ENCODE peak calls at places on chromosomes 1 and 21, in six cellular contexts. O, C, A, J, D and P are unnamed samples.

GRCh38 chr1:54754486-54755285 is 9.6 kb downstream of the PARS2 start:
- DNase-seq in O (no peak), C (no peak), A (no peak), J (no peak), D (no peak), P (no peak)

GRCh38 chr1:70090146-70090545 is 115.2 kb downstream of the LRRC40 start:
- DNase-seq in O (no peak), C (no peak), A (no peak), J (no peak), D (no peak), P (no peak)

GRCh38 chr1:153608742-153609584 is 4.0 kb downstream of the S100A16 start:
- DNase-seq in O (peak), C (no peak), A (peak), J (peak), D (no peak), P (peak)

GRCh38 chr21:38950388-38951094 is 144.8 kb downstream of the ETS2 start:
- DNase-seq in O (peak), C (no peak), A (no peak), J (no peak), D (no peak), P (no peak)

GRCh38 chr1:109319114-109319513 is 12.3 kb upstream of the MYBPHL start:
- DNase-seq in O (no peak), C (no peak), A (no peak), J (no peak), D (no peak), P (no peak)

GRCh38 chr1:33460947-33461629 is 11.4 kb upstream of the ZSCAN20 start:
- DNase-seq in O (no peak), C (no peak), A (peak), J (no peak), D (peak), P (no peak)

GRCh38 chr1:111856411-111857135 is 100.9 kb downstream of the DDX20 start:
- DNase-seq in O (no peak), C (no peak), A (peak), J (no peak), D (no peak), P (no peak)

GRCh38 chr1:35885961-35886558 is 3.1 kb downstream of the AGO1 start:
- DNase-seq in O (no peak), C (no peak), A (peak), J (no peak), D (no peak), P (peak)

GRCh38 chr1:215539803-215540575 is 27.1 kb upstream of the KCTD3 start:
- DNase-seq in O (no peak), C (no peak), A (peak), J (no peak), D (no peak), P (no peak)

GRCh38 chr1:165854101-165854845 is 26.9 kb downstream of the UCK2 start:
- DNase-seq in O (no peak), C (no peak), A (peak), J (no peak), D (peak), P (no peak)

GRCh38 chr1:12083766-12084165 is 20.7 kb downstream of the TNFRSF8 start:
- DNase-seq in O (no peak), C (no peak), A (no peak), J (no peak), D (no peak), P (no peak)

DNA sequence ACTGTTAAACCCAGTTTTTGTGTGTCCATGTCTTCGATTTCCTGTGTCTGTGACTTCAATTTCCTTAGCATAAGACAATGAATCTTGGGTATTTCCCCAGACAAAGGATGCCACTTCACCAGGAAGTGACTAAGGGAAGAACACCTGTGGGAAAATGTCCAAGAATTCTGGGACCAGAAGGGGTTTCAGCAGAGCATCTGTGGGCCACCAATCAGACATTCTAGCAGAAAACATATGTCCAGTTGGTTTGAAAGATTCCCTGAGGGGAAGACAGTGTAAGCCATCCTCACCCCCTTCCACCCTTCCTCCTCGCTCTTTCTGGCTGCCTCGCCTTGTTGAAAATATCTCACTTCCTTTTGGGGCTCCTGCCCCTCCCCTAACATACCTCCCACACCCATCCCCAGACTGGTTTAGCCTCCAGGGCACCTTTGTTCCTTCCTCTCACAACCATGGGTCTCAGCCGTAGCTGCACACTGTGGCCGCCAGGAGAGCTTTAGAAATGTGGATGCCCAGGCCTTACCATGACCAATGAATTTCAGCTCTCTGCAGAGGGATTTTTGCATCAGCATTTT is 25.5 kb upstream of the IFNAR1 start:
- DNase-seq in O (peak), C (no peak), A (no peak), J (no peak), D (peak), P (no peak)
- H3K4me3 ChIP-seq in O (no peak), C (no peak), A (no peak), J (no peak), D (no peak), P (no peak)

GRCh38 chr1:1613509-1614082 is 1.7 kb upstream of the MIB2 start:
- DNase-seq in O (no peak), C (no peak), A (no peak), J (no peak), D (no peak), P (no peak)
- H3K4me3 ChIP-seq in O (no peak), C (peak), A (no peak), J (peak), D (no peak), P (peak)

GRCh38 chr1:217133958-217134856 is 411.0 kb upstream of the ESRRG start:
- DNase-seq in O (no peak), C (no peak), A (no peak), J (no peak), D (no peak), P (peak)

GRCh38 chr1:217135569-217135915 is 412.3 kb upstream of the ESRRG start:
- DNase-seq in O (no peak), C (peak), A (no peak), J (no peak), D (no peak), P (no peak)

GRCh38 chr1:217135987-217136894 is 413.0 kb upstream of the ESRRG start:
- DNase-seq in O (no peak), C (peak), A (no peak), J (no peak), D (no peak), P (peak)

GRCh38 chr1:217136895-217137205 is 413.6 kb upstream of the ESRRG start:
- DNase-seq in O (no peak), C (no peak), A (no peak), J (no peak), D (no peak), P (no peak)

DNA sequence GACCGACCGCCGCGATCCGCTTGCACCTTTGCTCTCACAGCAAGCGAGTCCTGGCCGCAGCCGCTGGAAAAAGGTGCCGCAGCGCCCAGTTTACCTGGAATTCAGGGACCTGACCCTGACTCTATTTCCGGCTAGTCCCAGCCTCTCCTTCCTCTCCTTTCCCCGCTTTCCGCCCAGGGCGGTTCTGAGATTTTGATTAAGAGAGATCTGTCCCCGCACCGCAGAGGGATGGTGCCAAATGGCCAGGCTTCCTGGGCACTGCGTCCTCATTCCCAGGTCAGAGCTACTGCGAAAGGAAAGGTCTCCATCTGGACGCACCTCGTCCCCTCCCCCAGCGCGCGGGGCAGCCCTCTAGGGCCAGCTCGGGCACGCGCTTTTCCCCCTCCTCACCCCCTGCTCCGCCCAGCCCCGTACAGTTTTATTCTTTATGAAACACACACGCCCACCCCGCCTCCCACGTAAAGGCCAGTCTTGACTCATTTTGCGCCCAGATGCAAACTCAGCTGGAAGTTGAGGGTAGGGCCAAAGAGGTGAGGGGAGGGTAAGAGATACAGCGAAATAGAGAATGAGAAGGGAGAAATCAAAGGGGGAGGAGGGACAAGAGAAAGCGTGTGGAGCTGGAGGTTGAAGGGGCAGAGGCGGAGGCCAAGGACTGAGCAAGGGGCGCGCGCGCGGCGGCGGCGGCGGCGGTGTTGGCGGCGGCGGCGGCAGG is 411.8 kb upstream of the ESRRG start:
- DNase-seq in O (no peak), C (peak), A (peak), J (no peak), D (no peak), P (peak)
- H3K4me3 ChIP-seq in O (peak), C (peak), A (no peak), J (peak), D (no peak), P (peak)

DNA sequence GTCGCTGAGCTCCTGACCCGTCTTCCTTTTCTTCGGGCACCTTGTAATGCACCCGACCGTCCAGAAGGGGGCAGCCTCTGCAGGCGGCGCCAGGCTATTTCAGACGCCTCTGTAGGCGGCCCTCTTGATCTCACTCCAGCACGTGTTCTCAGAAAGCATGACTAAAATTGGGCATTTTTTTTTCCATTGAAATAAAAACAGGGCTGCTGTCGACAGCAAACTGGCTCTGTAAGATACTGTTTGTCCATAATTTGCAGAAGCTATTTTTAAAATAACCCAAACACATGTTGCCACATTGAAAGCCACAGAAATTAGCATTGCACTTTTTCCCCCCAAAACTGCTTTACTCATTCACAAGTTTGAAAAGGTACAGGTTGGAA is 78.0 kb downstream of the STUM start:
- DNase-seq in O (peak), C (peak), A (peak), J (peak), D (peak), P (peak)
- H3K4me3 ChIP-seq in O (no peak), C (no peak), A (no peak), J (no peak), D (no peak), P (no peak)

DNA sequence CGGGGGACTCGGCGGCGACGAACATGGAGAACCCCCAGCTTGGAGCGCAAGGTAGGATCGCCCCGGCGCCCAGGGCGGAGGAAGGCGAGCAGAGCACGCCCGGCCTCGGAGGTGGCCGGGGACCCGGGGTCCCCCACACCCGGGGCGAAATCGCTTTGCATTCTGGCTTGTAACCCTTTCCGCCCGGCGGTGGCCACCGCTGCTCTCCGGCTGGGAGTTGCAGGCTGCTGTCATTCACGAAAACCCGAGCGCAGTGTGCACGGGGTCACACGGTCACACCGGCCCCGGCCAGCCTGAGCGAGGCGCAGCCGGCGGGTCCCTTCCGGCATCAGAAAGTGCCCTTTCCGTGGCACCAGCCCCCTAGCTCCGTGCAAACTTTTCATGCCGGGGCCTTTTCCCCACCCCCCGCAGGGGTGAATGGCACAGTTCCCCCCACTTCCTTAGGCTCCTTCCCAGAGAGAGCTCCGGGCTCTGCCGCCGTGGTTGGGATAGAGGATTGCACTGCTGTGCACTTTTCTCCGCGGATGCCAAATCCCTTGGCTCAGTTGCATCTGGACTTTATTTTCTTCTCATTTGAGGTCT is 779 bp downstream of the KAZN start:
- DNase-seq in O (no peak), C (no peak), A (no peak), J (no peak), D (peak), P (peak)
- H3K4me3 ChIP-seq in O (peak), C (peak), A (no peak), J (peak), D (peak), P (peak)

GRCh38 chr1:28579374-28579773 is 12.7 kb upstream of the RAB42 start:
- DNase-seq in O (no peak), C (no peak), A (no peak), J (no peak), D (no peak), P (no peak)
- H3K4me3 ChIP-seq in O (peak), C (peak), A (no peak), J (peak), D (peak), P (no peak)

GRCh38 chr1:1059494-1060280 is 14.4 kb downstream of the RNF223 start:
- DNase-seq in O (peak), C (peak), A (peak), J (no peak), D (peak), P (peak)

GRCh38 chr1:1062364-1063163 is 11.5 kb downstream of the RNF223 start:
- DNase-seq in O (no peak), C (no peak), A (no peak), J (no peak), D (no peak), P (no peak)

GRCh38 chr1:1063261-1063944 is 10.7 kb downstream of the RNF223 start:
- DNase-seq in O (no peak), C (no peak), A (no peak), J (no peak), D (no peak), P (no peak)

GRCh38 chr1:1060281-1061000 is 13.7 kb downstream of the RNF223 start:
- DNase-seq in O (no peak), C (no peak), A (no peak), J (no peak), D (no peak), P (no peak)

GRCh38 chr1:1061682-1062363 is 12.3 kb downstream of the RNF223 start:
- DNase-seq in O (no peak), C (no peak), A (no peak), J (no peak), D (no peak), P (no peak)
- H3K4me3 ChIP-seq in O (no peak), C (no peak), A (no peak), J (no peak), D (peak), P (no peak)

DNA sequence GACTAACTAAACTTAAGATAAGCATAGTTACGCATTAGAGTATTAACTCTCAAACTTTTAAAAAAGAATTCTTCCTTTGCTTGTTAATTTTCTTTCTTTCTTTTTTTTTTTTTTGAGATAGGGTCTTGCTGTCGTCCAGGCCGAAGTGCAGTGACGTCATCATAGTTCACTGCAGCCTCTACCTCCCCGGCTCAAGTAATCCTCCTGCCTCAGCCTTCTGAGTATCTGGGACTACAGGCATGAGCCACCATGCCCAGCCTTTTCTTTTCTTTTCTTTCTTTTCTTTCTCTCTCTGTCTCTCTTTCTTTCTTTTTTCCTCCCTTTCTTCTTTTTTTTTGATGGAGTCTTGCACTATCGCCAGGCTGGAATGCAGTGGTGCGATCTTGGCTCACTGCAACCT is 11.8 kb upstream of the LGALS8 start:
- DNase-seq in O (no peak), C (no peak), A (no peak), J (no peak), D (no peak), P (no peak)
- H3K4me3 ChIP-seq in O (no peak), C (peak), A (no peak), J (no peak), D (no peak), P (no peak)

GRCh38 chr1:159465191-159465603 is 25.7 kb downstream of the OR10J1 start:
- DNase-seq in O (no peak), C (no peak), A (no peak), J (no peak), D (no peak), P (no peak)
- H3K4me3 ChIP-seq in O (no peak), C (no peak), A (no peak), J (no peak), D (no peak), P (no peak)

DNA sequence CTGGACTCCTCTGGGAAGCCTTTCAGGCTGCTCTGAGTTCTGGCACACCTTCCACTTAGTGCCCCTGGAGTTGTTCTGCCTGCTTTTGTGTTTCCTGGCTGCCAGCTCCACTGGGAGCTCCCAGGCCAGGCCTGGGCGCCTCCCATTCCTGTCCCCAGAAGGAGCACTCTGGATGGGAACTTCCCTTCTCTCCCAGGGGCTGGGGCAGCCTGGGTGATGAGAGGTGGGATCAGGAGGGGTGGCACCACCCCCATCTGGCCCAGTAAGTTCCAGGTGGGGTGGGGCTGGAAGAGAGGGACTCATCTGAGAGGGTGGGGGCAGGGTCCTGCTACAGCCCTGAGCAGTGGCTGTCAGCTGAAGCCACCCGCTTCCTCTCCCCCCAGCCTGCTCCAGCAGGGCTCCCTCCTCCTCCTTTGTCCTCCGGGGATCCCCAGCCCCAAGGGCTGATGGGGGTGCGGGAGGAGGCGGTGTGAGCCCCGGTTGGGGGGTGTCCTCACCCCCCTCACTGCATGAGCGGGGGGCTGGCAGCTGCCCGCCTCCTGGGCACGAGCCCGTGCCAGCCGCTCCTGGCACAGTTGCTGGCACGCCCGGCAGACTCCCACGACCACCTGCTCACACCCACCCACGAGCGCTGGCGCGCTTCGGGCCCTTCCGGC is 4.7 kb downstream of the FOXO6 start:
- DNase-seq in O (peak), C (no peak), A (peak), J (no peak), D (peak), P (no peak)
- H3K4me3 ChIP-seq in O (peak), C (peak), A (peak), J (peak), D (peak), P (peak)